ENCODE peak calls at places on chromosomes 12 and 14, in six cellular contexts. T is transverse colon, U is esophagus muscularis mucosa, R is endothelial cell of umbilical vein, J is SK-N-SH, W is spleen. Z is an unnamed sample.

GRCh38 chr12:2017724-2018337 is 13.6 kb upstream of the DCP1B start:
- DNase-seq in R (peak), J (no peak), T (no peak), U (no peak), W (no peak), Z (no peak)

GRCh38 chr12:52521581-52522266 is 1.5 kb upstream of the KRT5 start:
- DNase-seq in R (no peak), J (no peak), T (no peak), W (no peak), U (peak), Z (no peak)

GRCh38 chr12:47078733-47079364 is 572 bp upstream of the PCED1B start:
- DNase-seq in J (no peak), T (peak), U (no peak), R (peak), W (peak), Z (peak)

GRCh38 chr12:12405882-12406281 is 49.0 kb downstream of the BORCS5 start:
- DNase-seq in R (no peak), J (no peak), T (peak), U (no peak), W (no peak), Z (peak)

GRCh38 chr12:15563683-15564082 is 225.5 kb downstream of the EPS8 start:
- DNase-seq in T (no peak), J (no peak), R (peak), U (no peak), W (no peak), Z (no peak)

GRCh38 chr12:92898755-92899154 is 30.3 kb downstream of the EEA1 start:
- DNase-seq in U (no peak), R (no peak), W (no peak), T (no peak), J (no peak), Z (no peak)

GRCh38 chr12:27646149-27646548 is 50.1 kb upstream of the REP15 start:
- DNase-seq in T (no peak), W (no peak), R (no peak), U (no peak), J (no peak), Z (no peak)

GRCh38 chr14:89364316-89364715 is 52.7 kb downstream of the FOXN3 start:
- DNase-seq in U (no peak), T (no peak), R (no peak), W (no peak), J (no peak), Z (no peak)

GRCh38 chr12:20382117-20382516 is 13.8 kb downstream of the PDE3A start:
- DNase-seq in U (no peak), R (no peak), T (no peak), W (no peak), J (no peak), Z (no peak)

GRCh38 chr12:110647669-110648068 is 33.7 kb downstream of the TCTN1 start:
- DNase-seq in U (no peak), J (no peak), W (no peak), T (peak), R (no peak), Z (no peak)

GRCh38 chr12:100267603-100268281 is 765 bp downstream of the SCYL2 start:
- DNase-seq in U (no peak), T (no peak), J (no peak), R (peak), W (no peak), Z (peak)

GRCh38 chr12:24780969-24781368 is 167.9 kb downstream of the BCAT1 start:
- DNase-seq in U (no peak), W (no peak), R (no peak), J (peak), T (no peak), Z (no peak)

GRCh38 chr12:82398883-82399282 is 40.6 kb downstream of the METTL25 start:
- DNase-seq in J (no peak), U (no peak), R (no peak), W (no peak), T (no peak), Z (no peak)

GRCh38 chr12:13036881-13037280 is 7.3 kb upstream of the FAM234B start:
- DNase-seq in W (no peak), J (no peak), R (no peak), U (no peak), T (no peak), Z (no peak)

GRCh38 chr14:101464984-101465794 is 96.1 kb upstream of the DIO3 start:
- DNase-seq in J (no peak), U (no peak), T (no peak), R (no peak), W (peak), Z (no peak)

GRCh38 chr14:68668531-68668930 is 124.3 kb downstream of the ZFP36L1 start:
- DNase-seq in U (no peak), W (no peak), R (no peak), J (no peak), T (no peak), Z (no peak)

GRCh38 chr12:91178139-91178561 is 4.5 kb downstream of the DCN start:
- DNase-seq in W (no peak), J (no peak), U (no peak), R (peak), T (no peak), Z (no peak)

GRCh38 chr12:53463802-53464375 is 12.0 kb downstream of the PCBP2 start:
- DNase-seq in J (no peak), T (no peak), U (no peak), W (no peak), R (no peak), Z (no peak)

GRCh38 chr14:101594511-101595148 is 33.3 kb downstream of the DIO3 start:
- DNase-seq in U (peak), W (no peak), R (no peak), T (no peak), J (no peak), Z (no peak)

GRCh38 chr12:57738661-57739237 is at the start of gene AGAP2:
- DNase-seq in R (no peak), U (no peak), W (peak), J (peak), T (no peak), Z (no peak)

GRCh38 chr12:6956332-6956727 is 5.2 kb downstream of the PTPN6 start:
- DNase-seq in U (no peak), W (peak), J (peak), T (no peak), R (no peak), Z (no peak)

GRCh38 chr14:99718811-99719192 is 34.7 kb downstream of the CYP46A1 start:
- DNase-seq in J (no peak), R (no peak), U (peak), W (no peak), T (no peak), Z (no peak)

GRCh38 chr12:96094201-96094600 is 58.8 kb upstream of the LTA4H start:
- DNase-seq in T (no peak), U (no peak), R (peak), W (no peak), J (no peak), Z (no peak)

GRCh38 chr12:30980886-30981662 is 54.5 kb downstream of the TSPAN11 start:
- DNase-seq in J (no peak), U (no peak), T (no peak), W (no peak), R (no peak), Z (no peak)

GRCh38 chr14:101235042-101235871 is 326.0 kb upstream of the DIO3 start:
- DNase-seq in W (no peak), U (no peak), T (peak), J (peak), R (peak), Z (no peak)

GRCh38 chr14:75250800-75251199 is 27.8 kb upstream of the FOS start:
- DNase-seq in T (no peak), R (no peak), W (no peak), J (no peak), U (no peak), Z (no peak)

GRCh38 chr14:75254901-75255300 is 23.7 kb upstream of the FOS start:
- DNase-seq in T (peak), R (no peak), U (no peak), W (no peak), J (no peak), Z (peak)

GRCh38 chr14:75257241-75257640 is 21.4 kb upstream of the FOS start:
- DNase-seq in T (no peak), W (no peak), U (no peak), R (peak), J (no peak), Z (no peak)

GRCh38 chr14:75252254-75252837 is 26.3 kb upstream of the FOS start:
- DNase-seq in U (no peak), J (no peak), R (peak), W (peak), T (peak), Z (no peak)

GRCh38 chr14:75254381-75254821 is 24.2 kb upstream of the FOS start:
- DNase-seq in W (no peak), T (peak), J (no peak), U (no peak), R (no peak), Z (peak)
- TF ChIP-seq POLR2AphosphoS5 in W (no peak), T (peak), J (no peak), U (no peak), R (no peak), Z (peak)

GRCh38 chr12:102061096-102061555 is 665 bp downstream of the WASHC3 start:
- DNase-seq in U (no peak), W (no peak), T (no peak), J (no peak), R (peak), Z (peak)
- TF ChIP-seq POLR2AphosphoS5 in U (no peak), W (no peak), T (no peak), J (no peak), R (no peak), Z (peak)

GRCh38 chr12:59252731-59253130 is 332.4 kb upstream of the LRIG3 start:
- DNase-seq in T (no peak), U (no peak), W (no peak), J (no peak), R (no peak), Z (no peak)

DNA sequence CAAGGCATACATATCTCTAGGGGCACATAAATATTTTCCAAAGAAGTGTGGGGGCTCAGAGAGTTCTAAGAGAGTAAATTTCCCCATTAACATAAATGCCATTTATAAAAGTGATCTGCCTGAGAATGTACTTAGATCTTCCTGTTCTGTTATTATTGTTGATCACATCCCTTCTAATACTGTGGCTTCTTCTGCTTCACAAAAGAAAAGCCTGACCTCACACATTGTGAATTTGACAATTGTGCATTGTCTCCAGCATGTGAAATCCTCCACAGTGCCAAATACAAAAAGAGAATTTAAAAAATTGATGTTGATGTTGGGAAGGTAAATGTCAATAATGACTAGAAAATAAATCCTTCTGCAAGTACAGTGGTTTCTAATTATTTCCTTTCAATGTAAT is 330.5 kb upstream of the LRIG3 start:
- DNase-seq in T (no peak), J (no peak), U (no peak), R (no peak), W (no peak), Z (no peak)
- TF ChIP-seq POLR2AphosphoS5 in T (no peak), J (no peak), U (no peak), R (no peak), W (no peak), Z (no peak)

GRCh38 chr14:77376380-77376770 is 519 bp downstream of the TMED8 start:
- DNase-seq in U (no peak), J (peak), T (peak), R (peak), W (peak), Z (peak)

GRCh38 chr14:77375164-77375950 is 1.5 kb downstream of the TMED8 start:
- DNase-seq in J (no peak), W (no peak), T (no peak), U (no peak), R (no peak), Z (no peak)

GRCh38 chr14:77375973-77376372 is 921 bp downstream of the TMED8 start:
- DNase-seq in R (no peak), U (no peak), J (no peak), W (no peak), T (no peak), Z (no peak)

GRCh38 chr14:77377502-77377844 is 294 bp downstream of the SAMD15 start:
- DNase-seq in R (no peak), U (no peak), W (no peak), T (no peak), J (no peak), Z (no peak)

GRCh38 chr14:77376771-77377501 is at the start of the genes SAMD15 and TMED8:
- DNase-seq in W (peak), R (peak), U (peak), T (peak), J (peak), Z (peak)
- TF ChIP-seq POLR2AphosphoS5 in W (peak), R (peak), U (peak), T (peak), J (no peak), Z (peak)

GRCh38 chr14:104048758-104049496 is 36.6 kb upstream of the ASPG start:
- DNase-seq in U (peak), T (no peak), R (no peak), W (no peak), J (no peak), Z (no peak)
- TF ChIP-seq POLR2AphosphoS5 in U (peak), T (peak), R (no peak), W (no peak), J (no peak), Z (no peak)

DNA sequence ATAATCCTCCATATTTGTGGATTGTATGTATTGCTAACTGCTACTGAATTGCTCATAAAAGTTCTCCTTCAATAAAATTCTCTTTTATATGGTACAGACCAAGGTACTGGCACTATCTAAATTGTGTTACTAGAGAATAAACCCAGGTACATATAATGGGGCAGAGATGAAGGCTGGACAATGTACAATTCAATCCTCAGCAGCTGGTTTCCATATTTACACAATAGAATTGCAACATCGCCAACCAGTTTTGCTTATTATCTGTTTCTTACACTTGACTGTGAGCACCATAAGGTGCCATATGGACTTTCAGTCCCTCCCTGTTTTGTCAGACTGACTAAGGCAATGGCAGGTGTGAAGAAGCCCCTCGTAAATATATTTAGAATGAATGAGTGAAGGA is 18.1 kb downstream of the KITLG start:
- DNase-seq in W (no peak), U (no peak), T (no peak), R (no peak), J (no peak), Z (no peak)
- TF ChIP-seq POLR2AphosphoS5 in W (no peak), U (no peak), T (peak), R (no peak), J (no peak), Z (no peak)

GRCh38 chr14:77950371-77950770 is 150.5 kb downstream of the ADCK1 start:
- DNase-seq in U (no peak), T (no peak), R (no peak), W (no peak), J (no peak), Z (no peak)

GRCh38 chr14:77961853-77962580 is 162.1 kb downstream of the ADCK1 start:
- DNase-seq in U (no peak), T (no peak), J (no peak), W (no peak), R (no peak), Z (no peak)

DNA sequence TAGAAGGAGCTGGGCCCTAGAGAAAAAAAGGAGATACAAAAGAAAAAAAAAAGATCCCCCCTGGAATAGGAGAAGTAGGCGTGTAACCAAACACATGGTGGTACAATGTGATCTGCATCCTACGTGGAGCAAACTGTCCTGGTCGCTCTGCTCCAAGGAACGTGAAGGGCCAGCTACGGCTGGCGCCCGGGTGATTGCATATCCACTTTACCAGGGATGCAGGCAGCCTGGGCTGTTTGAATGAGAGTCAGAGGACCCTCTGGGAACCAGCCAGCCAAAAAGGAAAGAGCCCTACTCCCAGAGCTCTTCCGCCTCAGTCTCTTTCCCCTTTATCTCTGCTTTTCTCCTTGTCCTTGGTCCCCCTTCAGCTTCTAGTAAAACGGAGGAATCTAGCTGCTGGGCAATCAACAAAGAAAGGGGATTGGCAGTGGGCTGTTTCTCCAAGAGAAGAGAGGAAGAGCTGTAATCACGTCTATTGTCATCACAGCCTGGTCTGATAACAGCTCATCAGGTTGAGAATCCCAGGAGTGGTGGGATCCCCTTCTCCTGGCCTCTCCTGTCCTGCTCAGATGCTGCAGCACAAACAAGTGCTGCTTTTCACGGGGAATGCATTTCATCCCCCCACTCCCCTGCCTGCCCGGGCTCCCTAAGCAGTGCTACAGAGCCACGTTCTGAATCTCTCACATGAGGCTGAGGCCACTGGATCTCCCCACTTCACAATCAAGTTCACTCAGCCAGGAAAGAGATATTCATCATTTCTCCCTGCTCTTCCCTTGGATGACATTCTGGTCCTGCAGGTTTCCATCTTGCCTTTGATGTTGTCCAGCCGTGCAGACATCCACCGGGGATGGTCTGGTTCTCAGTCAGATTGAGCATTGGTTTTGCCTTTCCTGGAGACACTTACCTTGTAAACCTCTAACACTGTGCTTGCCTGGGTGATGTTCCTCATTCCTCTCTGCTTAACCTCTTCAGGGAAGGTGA is 156.2 kb downstream of the ADCK1 start:
- DNase-seq in U (no peak), T (no peak), R (no peak), J (no peak), W (no peak), Z (no peak)
- TF ChIP-seq POLR2AphosphoS5 in U (no peak), T (no peak), R (no peak), J (no peak), W (no peak), Z (no peak)

DNA sequence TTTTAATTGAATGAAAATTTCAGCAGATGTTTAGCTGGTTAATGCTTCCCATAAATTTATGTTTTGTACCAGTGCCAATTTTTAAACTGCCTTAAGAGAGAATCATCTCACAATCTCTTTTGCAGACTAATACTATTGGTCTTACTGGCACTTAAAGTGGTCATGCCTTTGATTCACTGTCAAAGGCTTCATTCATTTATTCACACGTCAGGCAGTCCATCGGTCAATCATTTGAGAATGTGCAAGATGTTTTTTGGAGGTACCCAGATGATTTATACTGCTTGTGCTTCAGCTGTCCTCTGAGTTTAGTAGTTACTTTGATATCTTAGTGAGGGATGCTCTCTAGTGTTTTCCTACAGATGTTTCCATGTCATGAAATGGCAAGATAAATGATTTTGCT is 83.4 kb downstream of the NAV3 start:
- DNase-seq in R (no peak), W (no peak), T (no peak), J (no peak), U (no peak), Z (no peak)
- TF ChIP-seq POLR2AphosphoS5 in R (no peak), W (no peak), T (no peak), J (no peak), U (no peak), Z (no peak)

GRCh38 chr12:119797090-119797489 is 80.0 kb downstream of the CIT start:
- DNase-seq in W (no peak), J (no peak), R (no peak), T (no peak), U (no peak), Z (no peak)
- TF ChIP-seq POLR2AphosphoS5 in W (no peak), J (no peak), R (no peak), T (no peak), U (no peak), Z (no peak)

DNA sequence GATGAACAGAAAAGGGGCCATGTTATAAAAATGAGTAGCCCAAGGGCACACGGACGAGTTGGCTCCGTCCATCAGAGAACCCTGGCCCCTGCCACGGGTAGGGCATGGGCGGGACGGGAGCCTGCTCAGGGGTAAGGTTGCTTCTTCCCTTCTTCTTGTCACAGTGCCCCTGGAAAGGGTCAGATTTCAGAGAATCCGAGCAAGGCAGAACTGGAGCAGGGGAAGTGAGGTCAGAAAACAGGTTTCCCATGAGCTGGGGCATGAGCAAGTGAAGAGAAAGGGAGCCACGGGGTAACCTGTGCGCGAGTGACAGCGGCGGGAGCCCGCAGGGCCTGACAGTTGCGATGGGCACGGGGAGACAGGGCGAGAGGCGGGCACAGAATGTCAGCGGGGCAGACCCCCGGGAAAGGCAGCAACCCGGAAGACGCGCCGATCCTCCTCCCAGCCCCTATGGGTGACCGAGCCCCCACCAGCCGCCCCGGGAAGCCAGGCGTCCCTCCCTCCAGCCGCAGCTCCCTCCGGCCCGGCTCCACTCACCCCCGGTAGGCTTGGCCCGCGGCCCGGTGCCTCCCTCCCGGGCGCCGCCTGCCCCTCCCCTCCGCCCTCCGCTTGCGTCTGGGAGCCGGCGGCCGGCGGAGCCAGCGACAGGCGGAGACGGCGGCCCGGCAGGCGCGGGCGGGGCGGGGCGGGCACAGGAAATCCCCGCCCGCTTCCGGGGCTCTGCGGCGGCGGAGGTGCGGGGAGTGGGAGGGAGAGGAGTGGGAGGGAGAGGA is at the start of gene ZNF641:
- DNase-seq in T (peak), U (no peak), W (peak), R (peak), J (peak), Z (peak)
- TF ChIP-seq POLR2AphosphoS5 in T (peak), U (peak), W (peak), R (peak), J (no peak), Z (peak)